ENCODE peak calls at places on chromosomes 11 and 22, in ten cellular contexts. Z is retinal pigment epithelial cell, M is HFF-Myc, G is thoracic aorta, Q is fibroblast of the aortic adventitia, T is NB4, K is AG09309, Y is AG04450, I is fibroblast of mammary gland, E is endothelial cell of umbilical vein. O is an unnamed sample.

GRCh38 chr11:1718326-1718725 is 21.3 kb downstream of the KRTAP5-6 start:
- DNase-seq in Z (no peak), M (no peak), G (no peak), Q (no peak), T (no peak), K (no peak), Y (no peak), I (no peak), E (no peak), O (no peak)

GRCh38 chr11:726278-726915 is 20.4 kb downstream of the EPS8L2 start:
- DNase-seq in Z (no peak), M (no peak), G (no peak), Q (peak), T (no peak), K (no peak), Y (no peak), I (peak), E (no peak), O (no peak)

GRCh38 chr11:79579063-79579462 is 138.2 kb upstream of the TENM4 start:
- DNase-seq in Z (no peak), M (no peak), G (no peak), Q (no peak), T (no peak), K (no peak), Y (no peak), I (no peak), E (no peak), O (no peak)

GRCh38 chr22:35630387-35630793 is 13.3 kb upstream of the MB start:
- DNase-seq in Z (no peak), M (no peak), G (no peak), Q (peak), T (no peak), K (no peak), Y (peak), I (peak), E (no peak), O (peak)

GRCh38 chr11:113119074-113119473 is 157.9 kb downstream of the NCAM1 start:
- DNase-seq in Z (no peak), M (no peak), G (no peak), Q (peak), T (peak), K (no peak), Y (no peak), I (no peak), E (no peak), O (peak)

GRCh38 chr11:46246514-46246913 is 30.9 kb upstream of the CREB3L1 start:
- DNase-seq in Z (no peak), M (no peak), G (no peak), Q (peak), T (no peak), K (peak), Y (no peak), I (peak), E (no peak), O (peak)

GRCh38 chr22:38652858-38653257 is 3.3 kb downstream of the FAM227A start:
- DNase-seq in Z (no peak), M (no peak), G (no peak), Q (no peak), T (no peak), K (no peak), Y (no peak), I (no peak), E (no peak), O (no peak)

GRCh38 chr11:65852508-65853248 is 5.3 kb downstream of the CFL1 start:
- DNase-seq in Z (no peak), M (no peak), G (no peak), Q (no peak), T (no peak), K (no peak), Y (no peak), I (no peak), E (no peak), O (no peak)

GRCh38 chr11:123454060-123454651 is 24.1 kb downstream of the GRAMD1B start:
- DNase-seq in Z (no peak), M (no peak), G (no peak), Q (peak), T (peak), K (no peak), Y (no peak), I (no peak), E (peak), O (peak)

GRCh38 chr11:113895367-113896155 is 9.0 kb upstream of the HTR3B start:
- DNase-seq in Z (no peak), M (no peak), G (no peak), Q (no peak), T (no peak), K (no peak), Y (no peak), I (no peak), E (no peak), O (no peak)

GRCh38 chr11:12693075-12693473 is 18.9 kb downstream of the TEAD1 start:
- DNase-seq in Z (no peak), M (no peak), G (no peak), Q (no peak), T (no peak), K (no peak), Y (no peak), I (peak), E (no peak), O (no peak)
- H3K4me3 ChIP-seq in Z (peak), M (peak), G (peak), Q (peak), T (no peak), K (no peak), Y (peak), I (peak), E (no peak), O (peak)

GRCh38 chr11:95156133-95156731 is 66.6 kb downstream of the ENDOD1 start:
- DNase-seq in Z (no peak), M (no peak), G (no peak), Q (no peak), T (no peak), K (no peak), Y (no peak), I (no peak), E (no peak), O (no peak)

GRCh38 chr11:95155385-95155784 is 65.7 kb downstream of the ENDOD1 start:
- DNase-seq in Z (no peak), M (no peak), G (no peak), Q (no peak), T (no peak), K (no peak), Y (no peak), I (no peak), E (no peak), O (no peak)

GRCh38 chr11:95152878-95153856 is 63.5 kb downstream of the ENDOD1 start:
- DNase-seq in Z (no peak), M (no peak), G (no peak), Q (no peak), T (no peak), K (no peak), Y (no peak), I (no peak), E (no peak), O (no peak)

GRCh38 chr11:95154514-95154913 is 64.9 kb downstream of the ENDOD1 start:
- DNase-seq in Z (no peak), M (no peak), G (no peak), Q (peak), T (peak), K (no peak), Y (no peak), I (peak), E (peak), O (peak)

GRCh38 chr11:95153857-95154246 is 64.2 kb downstream of the ENDOD1 start:
- DNase-seq in Z (no peak), M (no peak), G (no peak), Q (no peak), T (no peak), K (no peak), Y (no peak), I (no peak), E (no peak), O (no peak)
- TF ChIP-seq CTCF in Z (no peak), M (no peak), G (no peak), Q (no peak), T (no peak), K (no peak), Y (no peak), I (no peak), E (no peak), O (no peak)

GRCh38 chr22:48575567-48576332 is 1251.9 kb downstream of the BRD1 start:
- DNase-seq in Z (no peak), M (no peak), G (no peak), Q (no peak), T (no peak), K (no peak), Y (no peak), I (no peak), E (no peak), O (no peak)
- H3K4me3 ChIP-seq in Z (no peak), M (no peak), G (peak), Q (no peak), T (no peak), K (no peak), Y (no peak), I (no peak), E (no peak), O (no peak)

DNA sequence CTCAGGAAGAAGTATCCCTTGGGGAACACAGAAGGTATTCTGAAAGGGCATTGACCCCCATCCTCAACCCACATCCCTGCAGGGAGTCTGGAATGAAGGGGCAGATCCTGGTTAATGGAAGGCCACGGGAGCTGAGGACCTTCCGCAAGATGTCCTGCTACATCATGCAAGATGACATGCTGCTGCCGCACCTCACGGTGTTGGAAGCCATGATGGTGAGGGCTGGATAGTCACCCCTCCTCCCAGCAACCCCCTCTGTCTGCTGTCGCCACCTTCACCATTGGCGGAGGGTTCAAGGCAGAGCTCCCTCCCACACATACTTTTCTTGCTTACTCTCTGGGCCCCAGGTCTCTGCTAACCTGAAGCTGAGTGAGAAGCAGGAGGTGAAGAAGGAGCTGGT is 5.3 kb downstream of the ABCG4 start:
- DNase-seq in Z (no peak), M (no peak), G (no peak), Q (no peak), T (no peak), K (no peak), Y (no peak), I (no peak), E (no peak), O (no peak)
- TF ChIP-seq CTCF in Z (no peak), M (no peak), G (no peak), Q (no peak), T (no peak), K (no peak), Y (no peak), I (no peak), E (no peak), O (no peak)

DNA sequence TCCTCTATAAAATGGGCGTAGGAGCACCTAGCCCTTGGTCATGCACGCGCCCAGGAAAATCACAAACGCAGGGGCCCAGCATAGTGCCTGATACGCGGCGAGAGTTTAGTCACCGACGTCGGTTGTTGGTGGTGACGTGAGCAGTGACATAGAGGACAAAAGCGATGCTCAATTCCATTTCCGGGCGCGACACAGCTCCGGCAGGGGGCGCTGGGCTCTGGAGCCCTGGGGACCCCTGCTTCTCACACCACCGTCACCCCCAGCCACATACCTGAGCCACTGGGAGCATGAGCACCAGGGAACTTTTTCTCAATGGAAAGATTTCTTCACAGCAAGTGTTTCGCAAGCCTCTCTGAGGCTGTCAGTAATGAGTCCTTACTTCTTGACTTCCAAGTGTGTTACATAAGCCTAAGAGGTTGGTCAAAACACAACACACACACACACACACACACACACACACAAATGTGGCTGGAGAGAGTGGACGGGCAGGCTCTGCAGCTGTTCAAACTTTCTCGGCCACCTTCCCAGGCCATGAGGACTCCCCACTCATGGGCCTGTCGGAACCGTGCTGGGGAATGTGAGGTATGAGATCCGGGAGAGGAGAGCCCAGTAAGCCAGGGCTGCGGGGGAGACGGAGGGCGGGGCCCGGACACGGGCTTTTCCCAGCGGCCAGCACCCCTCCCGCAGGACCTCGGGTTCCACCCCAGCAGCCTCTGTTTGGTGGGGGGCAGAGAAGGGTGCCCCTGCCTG is 36.9 kb upstream of the LINC01488 start:
- DNase-seq in Z (peak), M (peak), G (peak), Q (peak), T (peak), K (peak), Y (peak), I (peak), E (no peak), O (peak)
- H3K4me3 ChIP-seq in Z (no peak), M (no peak), G (no peak), Q (no peak), T (peak), K (no peak), Y (no peak), I (peak), E (no peak), O (no peak)

GRCh38 chr11:33258631-33259184 is 1.5 kb downstream of the HIPK3 start:
- DNase-seq in Z (no peak), M (no peak), G (no peak), Q (peak), T (no peak), K (no peak), Y (no peak), I (peak), E (peak), O (peak)
- TF ChIP-seq CTCF in Z (no peak), M (no peak), G (no peak), Q (no peak), T (no peak), K (no peak), Y (no peak), I (no peak), E (no peak), O (no peak)

DNA sequence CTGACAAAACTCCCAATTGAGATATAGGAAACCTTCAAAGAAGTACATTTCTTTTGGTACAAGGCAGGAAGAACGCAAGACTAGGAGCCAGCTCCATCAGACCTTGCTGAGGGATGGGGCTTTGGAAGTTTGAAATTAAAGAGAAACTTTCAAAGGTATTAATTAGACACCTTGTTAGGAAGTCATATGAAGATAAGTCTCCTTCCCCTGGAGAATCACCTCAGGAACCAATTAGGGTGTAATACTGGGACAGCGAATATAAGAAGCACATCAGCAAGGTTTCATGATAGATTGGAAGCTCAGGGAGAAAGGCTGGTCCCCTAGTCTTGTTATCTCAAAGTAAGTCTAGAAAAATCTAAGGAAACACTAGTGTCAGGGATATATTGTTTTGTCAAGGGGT is at the start of gene OR9Q2:
- DNase-seq in Z (no peak), M (no peak), G (no peak), Q (no peak), T (no peak), K (no peak), Y (no peak), I (no peak), E (no peak), O (no peak)
- H3K4me3 ChIP-seq in Z (no peak), M (no peak), G (no peak), Q (no peak), T (no peak), K (no peak), Y (no peak), I (no peak), E (no peak), O (no peak)